ENCODE peak calls at places on chromosome 6, in four cellular contexts. B, O, T and Q are unnamed samples.

GRCh38 chr6:25883991-25884390 is 9.9 kb upstream of the SLC17A3 start:
- DNase-seq in B (no peak), O (no peak), T (no peak), Q (no peak)

GRCh38 chr6:13139119-13139518 is 189.2 kb downstream of the TBC1D7 start:
- DNase-seq in B (no peak), O (no peak), T (no peak), Q (no peak)

GRCh38 chr6:163877877-163878639 is 463.5 kb downstream of the QKI start:
- DNase-seq in B (no peak), O (no peak), T (no peak), Q (no peak)

GRCh38 chr6:32196682-32197616 is 4.5 kb upstream of the GPSM3 start:
- DNase-seq in B (no peak), O (no peak), T (no peak), Q (no peak)

GRCh38 chr6:18261877-18262276 is 2.5 kb downstream of the DEK start:
- DNase-seq in B (no peak), O (no peak), T (no peak), Q (no peak)

GRCh38 chr6:127119361-127120108 is 1.1 kb downstream of the RSPO3 start:
- DNase-seq in B (no peak), O (no peak), T (no peak), Q (no peak)

GRCh38 chr6:37515712-37516075 is 16.0 kb upstream of the CCDC167 start:
- DNase-seq in B (no peak), O (no peak), T (no peak), Q (no peak)

GRCh38 chr6:25375125-25375524 is 96.0 kb downstream of the CARMIL1 start:
- DNase-seq in B (no peak), O (no peak), T (no peak), Q (no peak)

GRCh38 chr6:96991618-96992355 is 67.3 kb downstream of the KLHL32 start:
- DNase-seq in B (no peak), O (no peak), T (no peak), Q (no peak)
- H3K27ac ChIP-seq in B (no peak overlapping the region), O (no peak overlapping the region), T (no peak overlapping the region), Q (no peak overlapping the region)

GRCh38 chr6:45387236-45387635 is 9.5 kb upstream of the SUPT3H start:
- DNase-seq in B (no peak), O (no peak), T (no peak), Q (no peak)
- H3K27ac ChIP-seq in B (no peak overlapping the region), O (no peak overlapping the region), T (no peak overlapping the region), Q (no peak overlapping the region)

GRCh38 chr6:57242505-57242904 is 20.4 kb upstream of the RAB23 start:
- DNase-seq in B (no peak), O (no peak), T (no peak), Q (no peak)
- H3K27ac ChIP-seq in B (no peak overlapping the region), O (no peak overlapping the region), T (no peak overlapping the region), Q (no peak overlapping the region)

DNA sequence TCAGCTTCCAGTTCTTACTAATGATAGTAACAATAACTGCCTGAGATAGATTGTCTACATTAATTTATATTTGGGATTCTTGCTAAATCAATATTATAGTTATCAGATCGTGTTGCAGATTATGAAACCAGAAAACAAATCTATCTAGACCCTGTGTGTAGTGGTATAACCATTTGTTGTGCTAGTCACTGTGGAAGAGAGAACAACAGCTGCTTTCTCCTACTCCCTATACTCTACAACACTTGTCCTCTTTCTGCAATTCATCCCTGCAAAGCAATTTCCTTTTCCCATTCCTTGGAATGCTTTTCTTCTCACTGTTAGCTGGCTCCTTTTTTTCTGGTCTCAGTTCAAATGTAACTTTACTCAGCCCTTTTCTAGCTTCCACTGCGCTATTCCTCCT is 8.3 kb downstream of the COX7A2 start:
- DNase-seq in B (no peak), O (no peak), T (no peak), Q (no peak)
- H3K27ac ChIP-seq in B (no peak overlapping the region), O (no peak overlapping the region), T (no peak overlapping the region), Q (no peak overlapping the region)

DNA sequence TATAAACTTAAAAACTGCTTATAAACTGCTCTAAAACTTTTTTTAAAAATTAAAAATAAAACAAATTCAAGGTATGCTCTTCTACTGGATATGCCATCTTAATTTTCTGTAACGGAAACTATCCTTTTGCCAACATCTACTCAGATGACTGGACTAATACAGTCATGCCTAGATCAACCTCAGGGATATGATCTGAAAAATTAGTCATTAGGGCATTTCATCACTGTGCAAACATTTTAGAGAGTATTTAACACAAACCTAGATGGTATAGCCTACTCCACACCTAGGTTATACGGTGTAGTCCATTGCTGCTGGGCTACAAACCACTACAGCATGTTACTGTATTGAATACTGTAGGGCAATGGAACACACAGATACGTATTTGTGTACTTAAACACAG is 64.8 kb downstream of the TRIM27 start:
- DNase-seq in B (no peak), O (no peak), T (no peak), Q (no peak)
- H3K27ac ChIP-seq in B (no peak overlapping the region), O (no peak overlapping the region), T (no peak overlapping the region), Q (no peak overlapping the region)